ENCODE peak calls at places on chromosomes 16 and 17, in six cellular contexts. N, S, W, V, E and O are unnamed samples. For H3K4me1, the result is how much of the 10 kb centered on the place peaks cover.

GRCh38 chr16:64346080-64346479 is 775.8 kb downstream of the CDH11 start:
- DNase-seq in W (no peak), V (no peak), S (peak), N (no peak), E (no peak), O (peak)

GRCh38 chr17:62644487-62645173 is 17.2 kb downstream of the MRC2 start:
- DNase-seq in W (peak), V (no peak), N (peak), E (no peak), S (no peak), O (no peak)

GRCh38 chr16:68834550-68834949 is 8.8 kb upstream of the TANGO6 start:
- DNase-seq in N (no peak), W (no peak), V (no peak), S (no peak), E (peak), O (no peak)

GRCh38 chr17:37017355-37017754 is 68.6 kb downstream of the AATF start:
- DNase-seq in W (no peak), E (no peak), S (no peak), N (no peak), V (no peak), O (no peak)

GRCh38 chr17:4938670-4939553 is 934 bp downstream of the SLC25A11 start:
- DNase-seq in N (no peak), W (no peak), E (no peak), V (no peak), S (peak), O (peak)

GRCh38 chr17:9200699-9201359 is 179.5 kb downstream of the NTN1 start:
- DNase-seq in S (no peak), V (no peak), N (no peak), W (no peak), E (no peak), O (no peak)

GRCh38 chr17:44760474-44761308 is 1.9 kb downstream of the ADAM11 start:
- DNase-seq in N (no peak), V (no peak), S (no peak), E (no peak), W (peak), O (no peak)

GRCh38 chr17:64373722-64374121 is 16.9 kb downstream of the PECAM1 start:
- DNase-seq in V (no peak), N (no peak), W (peak), S (no peak), E (no peak), O (no peak)

GRCh38 chr16:10136916-10137315 is 45.3 kb downstream of the GRIN2A start:
- DNase-seq in E (no peak), S (no peak), W (no peak), V (no peak), N (peak), O (no peak)

GRCh38 chr16:2450535-2450934 is 9.4 kb upstream of the TEDC2 start:
- DNase-seq in E (no peak), S (no peak), W (no peak), V (no peak), N (no peak), O (no peak)

GRCh38 chr16:22638393-22639206 is 127.9 kb downstream of the NPIPB5 start:
- DNase-seq in N (no peak), W (no peak), V (no peak), S (no peak), E (no peak), O (no peak)

GRCh38 chr17:82463881-82464566 is 5.5 kb downstream of the NARF start:
- DNase-seq in V (no peak), E (no peak), W (no peak), S (no peak), N (no peak), O (no peak)

GRCh38 chr17:16419074-16419928 is 3.9 kb downstream of the TRPV2 start:
- DNase-seq in S (no peak), V (no peak), N (no peak), E (peak), W (no peak), O (no peak)

GRCh38 chr17:13477180-13477611 is 124.5 kb downstream of the HS3ST3A1 start:
- DNase-seq in N (no peak), W (no peak), V (no peak), S (no peak), E (peak), O (no peak)

GRCh38 chr17:12730931-12731521 is 58.3 kb upstream of the ARHGAP44 start:
- DNase-seq in V (no peak), N (peak), S (no peak), W (peak), E (peak), O (peak)

GRCh38 chr16:22633794-22634193 is 123.1 kb downstream of the NPIPB5 start:
- DNase-seq in W (no peak), E (no peak), S (no peak), V (no peak), N (peak), O (no peak)

GRCh38 chr17:82105882-82106696 is 8.1 kb upstream of the FASN start:
- DNase-seq in V (peak), W (peak), E (peak), S (peak), N (peak), O (peak)

GRCh38 chr16:230949-231348 is 1.7 kb upstream of the LUC7L start:
- DNase-seq in W (no peak), E (no peak), S (no peak), N (peak), V (peak), O (no peak)

GRCh38 chr17:65163990-65164495 is 26.9 kb downstream of the RGS9 start:
- DNase-seq in V (no peak), E (peak), S (peak), N (no peak), W (no peak), O (no peak)

GRCh38 chr16:29710227-29711219 is 31.5 kb downstream of the QPRT start:
- DNase-seq in V (no peak), E (peak), W (peak), S (peak), N (peak), O (peak)

GRCh38 chr17:38606646-38607611 is 1.2 kb upstream of the SRCIN1 start:
- DNase-seq in W (no peak), N (peak), S (no peak), E (no peak), V (peak), O (peak)

GRCh38 chr16:84617068-84617630 is 729 bp downstream of the COTL1 start:
- DNase-seq in S (peak), N (no peak), E (no peak), W (peak), V (peak), O (peak)

GRCh38 chr16:25828510-25828909 is 136.8 kb downstream of the HS3ST4 start:
- DNase-seq in V (no peak), N (no peak), S (no peak), W (no peak), E (no peak), O (no peak)

GRCh38 chr17:32927201-32927723 is 691 bp upstream of the TMEM98 start:
- DNase-seq in W (no peak), E (peak), S (no peak), V (no peak), N (no peak), O (peak)

GRCh38 chr16:3807425-3808123 is 72.9 kb downstream of the CREBBP start:
- DNase-seq in E (no peak), W (no peak), S (no peak), N (no peak), V (no peak), O (no peak)

GRCh38 chr17:57945999-57946797 is 9.0 kb downstream of the CUEDC1 start:
- DNase-seq in S (no peak), W (no peak), V (no peak), E (peak), N (peak), O (no peak)

GRCh38 chr16:71658771-71659170 is 32.8 kb downstream of the MARVELD3 start:
- DNase-seq in E (no peak), V (no peak), S (no peak), N (no peak), W (no peak), O (peak)

DNA sequence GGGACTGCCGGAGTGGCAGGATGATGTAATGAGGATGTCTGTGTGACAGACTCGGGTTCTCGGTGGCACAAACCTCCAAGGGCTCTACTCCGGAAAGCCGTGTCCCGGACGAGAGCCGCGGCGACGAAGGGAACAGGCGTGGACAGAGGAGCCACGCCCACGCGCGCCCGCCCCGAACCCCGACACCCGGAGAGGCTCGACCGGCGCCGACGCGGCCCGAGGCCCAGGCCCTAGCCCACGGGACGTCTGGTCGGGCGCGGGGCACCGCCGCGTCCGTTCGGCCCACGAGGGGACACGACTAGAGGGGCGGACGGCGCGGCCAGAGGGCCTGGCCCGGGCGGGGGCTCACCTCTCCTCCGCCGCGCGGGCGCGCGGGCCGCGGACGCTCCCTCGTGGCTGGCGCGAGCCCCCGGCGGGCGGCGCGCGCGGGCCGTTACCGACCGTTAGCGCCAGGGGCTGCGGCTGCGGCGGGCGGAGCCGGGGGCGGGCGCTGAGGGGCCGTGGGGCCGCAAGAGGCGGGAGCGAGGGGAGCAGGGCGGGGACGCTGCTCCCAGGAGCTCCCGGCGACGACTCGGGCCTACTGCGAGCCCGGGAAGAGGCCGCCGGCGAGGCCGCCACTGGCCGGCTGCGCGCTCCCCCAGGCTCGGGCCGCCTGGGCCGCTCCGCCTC is 2.1 kb upstream of the IRX5 start:
- DNase-seq in V (no peak), S (peak), N (peak), W (peak), E (no peak), O (peak)
- TF ChIP-seq CTCF in V (peak), S (no peak), N (peak), W (no peak), E (no peak), O (no peak)

GRCh38 chr17:967122-967521 is 12.5 kb downstream of the NXN start:
- DNase-seq in V (no peak), W (no peak), E (no peak), N (no peak), S (no peak), O (no peak)

GRCh38 chr17:973053-973452 is 6.5 kb downstream of the NXN start:
- DNase-seq in S (no peak), E (no peak), N (peak), W (no peak), V (no peak), O (no peak)

GRCh38 chr17:969767-970387 is 9.7 kb downstream of the NXN start:
- DNase-seq in W (no peak), N (no peak), E (no peak), V (no peak), S (no peak), O (no peak)

GRCh38 chr17:968812-969766 is 10.5 kb downstream of the NXN start:
- DNase-seq in W (no peak), E (no peak), S (no peak), V (no peak), N (no peak), O (no peak)

GRCh38 chr17:970388-970768 is 9.2 kb downstream of the NXN start:
- DNase-seq in E (no peak), W (no peak), V (no peak), S (no peak), N (no peak), O (no peak)
- H3K4me3 ChIP-seq in E (no peak), W (no peak), V (no peak), S (no peak), N (no peak), O (no peak)

GRCh38 chr17:17793378-17794214 is 43.2 kb downstream of the SREBF1 start:
- DNase-seq in N (no peak), V (peak), E (no peak), W (no peak), S (no peak), O (no peak)
- H3K4me1 ChIP-seq in N (under half), V (under half), E (under half), W (under half), S (under half), O (under half)

DNA sequence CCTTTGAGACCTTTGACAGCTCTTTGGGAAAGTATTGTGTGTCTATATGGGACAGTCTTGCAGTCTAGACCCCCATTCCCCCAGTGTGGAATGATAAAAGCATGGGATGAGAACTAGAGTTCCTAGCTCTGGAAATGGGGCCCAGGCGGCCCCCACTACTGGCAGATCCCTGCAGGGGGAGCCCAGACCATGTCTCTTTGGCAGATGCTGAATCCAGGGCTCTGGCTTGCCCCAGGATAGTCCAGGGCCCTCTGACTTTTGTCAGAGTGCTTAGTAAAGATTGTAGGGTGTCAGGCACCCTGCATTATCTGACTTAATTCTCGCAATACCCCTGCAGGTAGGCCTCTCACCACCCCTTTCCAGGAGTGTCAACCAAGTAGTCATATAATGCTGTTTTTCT is 8.3 kb downstream of the ALKBH5 start:
- DNase-seq in N (peak), V (no peak), E (no peak), S (no peak), W (no peak), O (no peak)
- TF ChIP-seq CTCF in N (peak), V (no peak), E (peak), S (peak), W (peak), O (no peak)

GRCh38 chr17:75270966-75271232 is at the start of gene MIF4GD:
- DNase-seq in W (no peak), N (no peak), S (no peak), E (peak), V (no peak), O (no peak)
- H3K4me3 ChIP-seq in W (peak), N (peak), S (peak), E (peak), V (peak), O (peak)